ENCODE peak calls at places on chromosomes 3 and 15, in seven cellular contexts. G is A549, D is HCT116, H is HepG2, R is GM23338, Z is Panc1, X is K562. K is an unnamed sample.

GRCh38 chr3:171328419-171329082 is 131.7 kb downstream of the TNIK start:
- DNase-seq in G (no peak), D (peak), H (peak), R (peak), Z (no peak), X (peak), K (peak)

GRCh38 chr3:34533468-34533867 is 735.0 kb downstream of the PDCD6IP start:
- DNase-seq in G (no peak), D (no peak), H (no peak), R (no peak), Z (no peak), X (no peak), K (no peak)

GRCh38 chr3:149576071-149576564 is 81.7 kb downstream of the WWTR1 start:
- DNase-seq in G (peak), D (peak), H (peak), R (peak), Z (peak), X (peak), K (no peak)

GRCh38 chr15:25062551-25063430 is 108.0 kb downstream of the SNRPN start:
- DNase-seq in G (no peak), D (no peak), H (no peak), R (no peak), Z (no peak), X (no peak), K (no peak)

GRCh38 chr3:101484805-101485620 is 28.0 kb downstream of the SENP7 start:
- DNase-seq in G (no peak), D (no peak), H (no peak), R (no peak), Z (no peak), X (peak), K (no peak)

GRCh38 chr15:39583586-39584265 is 2.8 kb downstream of the THBS1 start:
- DNase-seq in G (peak), D (no peak), H (peak), R (peak), Z (no peak), X (peak), K (no peak)

GRCh38 chr3:46542344-46542743 is 23.8 kb downstream of the LRRC2 start:
- DNase-seq in G (no peak), D (no peak), H (no peak), R (no peak), Z (no peak), X (no peak), K (no peak)

GRCh38 chr3:122635789-122636188 is 44.9 kb upstream of the PARP14 start:
- DNase-seq in G (no peak), D (peak), H (no peak), R (no peak), Z (no peak), X (no peak), K (no peak)

GRCh38 chr3:127547761-127548605 is 42.5 kb downstream of the TPRA1 start:
- DNase-seq in G (peak), D (peak), H (peak), R (peak), Z (peak), X (peak), K (peak)

GRCh38 chr15:55475842-55476241 is 32.2 kb downstream of the DNAAF4 start:
- DNase-seq in G (no peak), D (no peak), H (no peak), R (no peak), Z (no peak), X (no peak), K (no peak)

GRCh38 chr3:111943533-111943932 is 35.3 kb upstream of the ABHD10 start:
- DNase-seq in G (no peak), D (no peak), H (no peak), R (no peak), Z (no peak), X (no peak), K (no peak)

GRCh38 chr3:24196526-24196925 is 251.4 kb downstream of the NR1D2 start:
- DNase-seq in G (no peak), D (no peak), H (no peak), R (no peak), Z (no peak), X (no peak), K (no peak)

GRCh38 chr3:76943058-76943457 is 96.8 kb upstream of the ROBO2 start:
- DNase-seq in G (no peak), D (no peak), H (peak), R (peak), Z (no peak), X (no peak), K (no peak)

GRCh38 chr3:154779571-154779970 is 300.5 kb upstream of the MME start:
- DNase-seq in G (no peak), D (no peak), H (no peak), R (no peak), Z (no peak), X (no peak), K (no peak)

GRCh38 chr15:71808311-71809020 is 1.9 kb upstream of the NR2E3 start:
- DNase-seq in G (no peak), D (no peak), H (no peak), R (no peak), Z (no peak), X (no peak), K (no peak)

GRCh38 chr3:5428607-5429516 is 241.4 kb downstream of the EDEM1 start:
- DNase-seq in G (no peak), D (no peak), H (no peak), R (no peak), Z (no peak), X (peak), K (no peak)

GRCh38 chr3:154795046-154795445 is 285.1 kb upstream of the MME start:
- DNase-seq in G (no peak), D (no peak), H (no peak), R (peak), Z (no peak), X (no peak), K (no peak)

GRCh38 chr3:17810759-17811158 is 68.3 kb upstream of the TBC1D5 start:
- DNase-seq in G (no peak), D (peak), H (peak), R (peak), Z (no peak), X (peak), K (no peak)

GRCh38 chr3:122957707-122958210 is 69.8 kb downstream of the SEMA5B start:
- DNase-seq in G (no peak), D (no peak), H (no peak), R (no peak), Z (no peak), X (no peak), K (no peak)

GRCh38 chr3:195897081-195897852 is 11.1 kb downstream of the TNK2 start:
- DNase-seq in G (peak), D (no peak), H (no peak), R (no peak), Z (no peak), X (peak), K (no peak)

GRCh38 chr15:73015493-73015892 is 36.8 kb upstream of the NEO1 start:
- DNase-seq in G (no peak), D (no peak), H (no peak), R (peak), Z (no peak), X (no peak), K (no peak)

GRCh38 chr3:142888099-142888483 is 792 bp downstream of the PCOLCE2 start:
- DNase-seq in G (peak), D (peak), H (no peak), R (peak), Z (no peak), X (no peak), K (peak)

GRCh38 chr3:25339220-25339619 is 88.8 kb upstream of the RARB start:
- DNase-seq in G (no peak), D (no peak), H (no peak), R (no peak), Z (no peak), X (no peak), K (no peak)

GRCh38 chr15:72193781-72194396 is 3.7 kb downstream of the GRAMD2A start:
- DNase-seq in G (no peak), D (no peak), H (no peak), R (peak), Z (no peak), X (no peak), K (no peak)

GRCh38 chr3:122767690-122768372 is 25.8 kb downstream of the HSPBAP1 start:
- DNase-seq in G (no peak), D (no peak), H (no peak), R (no peak), Z (no peak), X (no peak), K (peak)

GRCh38 chr15:69665641-69666091 is 213.0 kb downstream of the RPLP1 start:
- DNase-seq in G (no peak), D (no peak), H (no peak), R (no peak), Z (no peak), X (no peak), K (peak)

GRCh38 chr15:90876046-90876445 is 7.7 kb downstream of the FURIN start:
- DNase-seq in G (no peak), D (no peak), H (no peak), R (no peak), Z (no peak), X (no peak), K (no peak)

GRCh38 chr3:46845860-46846623 is 17.2 kb downstream of the MYL3 start:
- DNase-seq in G (no peak), D (no peak), H (no peak), R (peak), Z (no peak), X (peak), K (peak)

GRCh38 chr3:46500631-46501377 is 3.0 kb downstream of the RTP3 start:
- DNase-seq in G (no peak), D (no peak), H (no peak), R (no peak), Z (no peak), X (no peak), K (no peak)

GRCh38 chr15:48462688-48463087 is 131.5 kb downstream of the DUT start:
- DNase-seq in G (no peak), D (no peak), H (no peak), R (no peak), Z (no peak), X (no peak), K (no peak)

GRCh38 chr3:132343018-132343612 is 25.9 kb downstream of the ACP3 start:
- DNase-seq in G (peak), D (peak), H (peak), R (peak), Z (peak), X (peak), K (peak)

GRCh38 chr3:55165704-55166103 is 237.8 kb upstream of the LRTM1 start:
- DNase-seq in G (no peak), D (no peak), H (no peak), R (no peak), Z (no peak), X (no peak), K (no peak)

GRCh38 chr3:128476659-128477058 is 10.0 kb upstream of the DNAJB8 start:
- DNase-seq in G (no peak), D (no peak), H (no peak), R (no peak), Z (no peak), X (no peak), K (no peak)

GRCh38 chr3:176375519-176375918 is 821.8 kb downstream of the TBL1XR1 start:
- DNase-seq in G (no peak), D (no peak), H (no peak), R (peak), Z (no peak), X (no peak), K (no peak)

GRCh38 chr15:70597056-70597603 is 166.2 kb downstream of the UACA start:
- DNase-seq in G (no peak), D (no peak), H (peak), R (no peak), Z (no peak), X (no peak), K (no peak)

GRCh38 chr3:128703561-128703960 is 22.4 kb upstream of the RAB7A start:
- DNase-seq in G (no peak), D (no peak), H (no peak), R (no peak), Z (no peak), X (no peak), K (no peak)

GRCh38 chr15:89090791-89091666 is 2.8 kb downstream of the ABHD2 start:
- DNase-seq in G (no peak), D (no peak), H (no peak), R (no peak), Z (no peak), X (peak), K (peak)

GRCh38 chr15:89095556-89095955 is 7.3 kb downstream of the ABHD2 start:
- DNase-seq in G (no peak), D (no peak), H (no peak), R (no peak), Z (no peak), X (no peak), K (no peak)

GRCh38 chr15:89091667-89092220 is 3.5 kb downstream of the ABHD2 start:
- DNase-seq in G (no peak), D (no peak), H (no peak), R (no peak), Z (no peak), X (no peak), K (no peak)

GRCh38 chr15:89095073-89095472 is 6.8 kb downstream of the ABHD2 start:
- DNase-seq in G (no peak), D (no peak), H (no peak), R (no peak), Z (no peak), X (no peak), K (no peak)

GRCh38 chr15:89093509-89093908 is 5.3 kb downstream of the ABHD2 start:
- DNase-seq in G (no peak), D (no peak), H (no peak), R (no peak), Z (no peak), X (no peak), K (no peak)
- TF ChIP-seq CTCF in G (no peak), D (no peak), H (no peak), R (no peak), Z (no peak), X (no peak), K (no peak)

GRCh38 chr15:52805351-52806283 is 15.5 kb upstream of the ONECUT1 start:
- DNase-seq in G (no peak), D (no peak), H (no peak), R (peak), Z (no peak), X (no peak), K (no peak)
- H3K4me3 ChIP-seq in G (no peak), D (no peak), H (no peak), R (peak), Z (no peak), X (no peak), K (no peak)

GRCh38 chr3:41198950-41199865 is at the start of gene CTNNB1:
- DNase-seq in G (peak), D (peak), H (peak), R (peak), Z (no peak), X (peak), K (peak)
- TF ChIP-seq REST in G (no peak), D (no peak), H (no peak), R (peak), Z (no peak), X (no peak), K (peak)

GRCh38 chr3:62052331-62052730 is 321.0 kb downstream of the FEZF2 start:
- DNase-seq in G (no peak), D (no peak), H (no peak), R (no peak), Z (no peak), X (no peak), K (no peak)

GRCh38 chr3:62048577-62048976 is 324.8 kb downstream of the FEZF2 start:
- DNase-seq in G (no peak), D (no peak), H (no peak), R (no peak), Z (no peak), X (no peak), K (no peak)

GRCh38 chr3:62049033-62049432 is 324.3 kb downstream of the FEZF2 start:
- DNase-seq in G (no peak), D (no peak), H (no peak), R (no peak), Z (no peak), X (no peak), K (no peak)

GRCh38 chr3:62056603-62057002 is 316.7 kb downstream of the FEZF2 start:
- DNase-seq in G (no peak), D (no peak), H (no peak), R (no peak), Z (no peak), X (no peak), K (no peak)

GRCh38 chr3:62051506-62051905 is 321.8 kb downstream of the FEZF2 start:
- DNase-seq in G (no peak), D (peak), H (peak), R (peak), Z (no peak), X (peak), K (no peak)
- TF ChIP-seq CTCF in G (no peak), D (peak), H (peak), R (peak), Z (peak), X (no peak), K (no peak)